ENCODE peak calls at places on chromosomes 3 and 15, in eight cellular contexts. Z, K, J, F, M, S, V and O are unnamed samples.

GRCh38 chr3:133448478-133449122 is 48.7 kb downstream of the BFSP2 start:
- DNase-seq in V (no peak), S (no peak), M (no peak), Z (no peak), F (no peak), J (no peak), K (no peak), O (no peak)

GRCh38 chr15:25783607-25784131 is 79.5 kb downstream of the ATP10A start:
- DNase-seq in K (no peak), V (no peak), J (no peak), S (no peak), F (no peak), M (no peak), Z (no peak), O (no peak)

GRCh38 chr3:197338586-197338985 is 40.2 kb upstream of the DLG1 start:
- DNase-seq in V (no peak), M (no peak), S (no peak), Z (no peak), F (no peak), J (no peak), K (no peak), O (no peak)

GRCh38 chr3:95097493-95097892 is 1034.6 kb downstream of the NSUN3 start:
- DNase-seq in S (no peak), J (no peak), K (no peak), V (no peak), M (no peak), Z (no peak), F (peak), O (no peak)

GRCh38 chr3:101038393-101038792 is 45.2 kb upstream of the ABI3BP start:
- DNase-seq in V (peak), M (no peak), F (no peak), S (no peak), Z (peak), K (no peak), J (no peak), O (no peak)

GRCh38 chr15:65096481-65097385 is 18.3 kb downstream of the UBAP1L start:
- DNase-seq in M (no peak), F (no peak), V (no peak), S (no peak), K (no peak), J (no peak), Z (no peak), O (no peak)

GRCh38 chr3:170961616-170962400 is 53.4 kb upstream of the EIF5A2 start:
- DNase-seq in M (no peak), V (peak), J (peak), S (no peak), F (no peak), K (no peak), Z (peak), O (no peak)

GRCh38 chr3:112089956-112090898 is 4.0 kb downstream of the C3orf52 start:
- DNase-seq in Z (no peak), J (no peak), K (no peak), M (no peak), V (no peak), S (no peak), F (no peak), O (no peak)

GRCh38 chr3:192935441-192935840 is 17.8 kb upstream of the MB21D2 start:
- DNase-seq in S (no peak), Z (peak), J (no peak), F (no peak), M (no peak), K (no peak), V (peak), O (no peak)

GRCh38 chr15:70362911-70363310 is 265.2 kb upstream of the TLE3 start:
- DNase-seq in J (no peak), S (no peak), K (peak), Z (peak), V (peak), M (no peak), F (peak), O (no peak)

GRCh38 chr3:48013288-48013980 is 2.8 kb downstream of the MAP4 start:
- DNase-seq in S (no peak), V (peak), M (no peak), J (no peak), F (peak), Z (peak), K (no peak), O (no peak)

GRCh38 chr15:65603134-65603533 is 7.8 kb downstream of the INTS14 start:
- DNase-seq in S (no peak), M (no peak), V (no peak), K (no peak), F (no peak), Z (no peak), J (no peak), O (no peak)

GRCh38 chr3:191627064-191627463 is 166.1 kb downstream of the PYDC2 start:
- DNase-seq in Z (peak), K (no peak), J (peak), F (no peak), S (no peak), M (no peak), V (peak), O (peak)

GRCh38 chr3:152436707-152437615 is 168.2 kb downstream of the MBNL1 start:
- DNase-seq in S (no peak), F (no peak), Z (no peak), K (no peak), V (no peak), J (no peak), M (no peak), O (no peak)

GRCh38 chr15:42800731-42801474 is 64.0 kb upstream of the CDAN1 start:
- DNase-seq in V (no peak), Z (no peak), J (no peak), K (no peak), F (no peak), M (no peak), S (no peak), O (no peak)

GRCh38 chr3:3705090-3705775 is 94.0 kb upstream of the LRRN1 start:
- DNase-seq in Z (peak), V (peak), M (no peak), J (no peak), F (no peak), S (no peak), K (no peak), O (no peak)

GRCh38 chr3:52831500-52832301 is 1.2 kb upstream of the ITIH4 start:
- DNase-seq in J (no peak), F (peak), M (peak), Z (peak), K (no peak), S (peak), V (peak), O (peak)

GRCh38 chr3:156741935-156742334 is 67.5 kb downstream of the TIPARP start:
- DNase-seq in M (no peak), V (no peak), Z (no peak), K (no peak), J (no peak), S (no peak), F (no peak), O (no peak)

GRCh38 chr15:94027571-94027970 is 203.8 kb upstream of the MCTP2 start:
- DNase-seq in S (no peak), V (peak), Z (peak), J (no peak), K (no peak), F (no peak), M (no peak), O (no peak)

GRCh38 chr3:177538743-177539730 is 341.8 kb upstream of the TBL1XR1 start:
- DNase-seq in S (no peak), F (no peak), M (no peak), J (no peak), Z (no peak), K (no peak), V (no peak), O (no peak)

GRCh38 chr3:43998841-43999805 is 242.6 kb upstream of the TOPAZ1 start:
- DNase-seq in J (no peak), F (no peak), V (no peak), K (no peak), M (no peak), Z (peak), S (no peak), O (peak)

GRCh38 chr3:52253314-52254260 is 8.0 kb downstream of the PPM1M start:
- DNase-seq in Z (peak), J (no peak), K (peak), M (no peak), F (no peak), V (no peak), S (peak), O (peak)

GRCh38 chr15:39127151-39127815 is 453.6 kb upstream of the THBS1 start:
- DNase-seq in M (no peak), J (no peak), V (peak), F (no peak), Z (peak), S (no peak), K (no peak), O (no peak)

GRCh38 chr15:47741907-47742306 is 24.6 kb downstream of the SEMA6D start:
- DNase-seq in J (no peak), V (no peak), Z (no peak), S (no peak), K (no peak), F (no peak), M (no peak), O (no peak)

GRCh38 chr3:28050895-28051294 is 190.5 kb upstream of the CMC1 start:
- DNase-seq in F (no peak), K (no peak), V (peak), M (no peak), Z (peak), S (no peak), J (no peak), O (no peak)

GRCh38 chr3:30913176-30913575 is 18.7 kb upstream of the GADL1 start:
- DNase-seq in Z (no peak), M (no peak), S (no peak), K (no peak), F (no peak), V (no peak), J (no peak), O (no peak)

GRCh38 chr15:87777054-87777498 is 479.5 kb downstream of the NTRK3 start:
- DNase-seq in S (peak), K (peak), F (no peak), M (no peak), Z (peak), V (peak), J (no peak), O (no peak)

GRCh38 chr3:13600950-13601691 is 52.2 kb downstream of the FBLN2 start:
- DNase-seq in Z (peak), M (no peak), K (no peak), S (no peak), J (no peak), V (peak), F (no peak), O (no peak)

GRCh38 chr3:3800685-3801509 is 1.7 kb downstream of the LRRN1 start:
- DNase-seq in K (peak), J (no peak), Z (peak), F (peak), S (peak), M (peak), V (peak), O (no peak)

GRCh38 chr15:69554321-69554961 is 101.8 kb downstream of the RPLP1 start:
- DNase-seq in M (no peak), F (no peak), S (no peak), V (no peak), K (no peak), J (no peak), Z (no peak), O (no peak)

GRCh38 chr3:125428216-125428830 is 53.2 kb upstream of the ZNF148 start:
- DNase-seq in Z (no peak), K (no peak), F (no peak), M (no peak), V (no peak), J (no peak), S (no peak), O (no peak)

GRCh38 chr3:43162573-43163084 is 56.8 kb upstream of the POMGNT2 start:
- DNase-seq in J (no peak), Z (no peak), S (no peak), K (no peak), M (no peak), F (no peak), V (no peak), O (no peak)

GRCh38 chr15:33234019-33234418 is 39.5 kb upstream of the FMN1 start:
- DNase-seq in S (no peak), J (no peak), F (no peak), K (no peak), M (no peak), V (peak), Z (peak), O (peak)

GRCh38 chr3:146314871-146315270 is 64.0 kb upstream of the PLSCR4 start:
- DNase-seq in F (no peak), S (no peak), Z (peak), J (no peak), V (peak), K (no peak), M (no peak), O (no peak)

GRCh38 chr3:29642393-29643033 is 361.6 kb downstream of the RBMS3 start:
- DNase-seq in M (no peak), F (peak), V (peak), S (no peak), Z (peak), K (no peak), J (no peak), O (no peak)

GRCh38 chr3:29644261-29644660 is 363.4 kb downstream of the RBMS3 start:
- DNase-seq in K (no peak), J (no peak), M (no peak), Z (peak), V (no peak), F (no peak), S (no peak), O (no peak)

GRCh38 chr3:29644956-29645661 is 364.2 kb downstream of the RBMS3 start:
- DNase-seq in K (no peak), Z (peak), M (no peak), F (no peak), S (no peak), V (no peak), J (no peak), O (no peak)

GRCh38 chr3:29646042-29646441 is 365.2 kb downstream of the RBMS3 start:
- DNase-seq in V (no peak), F (no peak), S (no peak), M (no peak), Z (no peak), K (no peak), J (no peak), O (no peak)

DNA sequence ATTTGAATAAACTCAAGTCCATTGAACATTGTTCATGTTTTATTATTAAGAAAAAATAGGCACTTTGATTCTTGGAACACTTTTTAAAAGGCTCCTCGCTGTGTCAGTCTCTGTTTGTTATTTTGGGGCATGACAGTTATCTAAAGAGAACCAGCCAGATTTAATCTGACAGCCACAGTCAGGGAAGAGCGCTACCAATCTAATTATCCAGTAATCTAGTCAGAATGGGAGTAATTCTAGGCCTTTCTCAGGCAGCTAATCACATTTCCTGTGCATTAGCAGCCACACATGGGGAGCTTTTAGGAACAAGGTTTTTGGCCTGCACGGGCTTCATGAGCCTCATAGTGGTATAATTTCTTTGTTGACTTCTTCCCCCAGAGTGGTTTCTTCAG is 362.2 kb downstream of the RBMS3 start:
- DNase-seq in V (no peak), K (no peak), F (no peak), S (no peak), Z (no peak), M (no peak), J (no peak), O (no peak)
- H3K27ac ChIP-seq in V (peak), K (no peak), F (peak), S (peak), Z (no peak), M (no peak), J (no peak), O (no peak)

GRCh38 chr3:20645340-20645739 is 459.3 kb upstream of the SGO1 start:
- DNase-seq in J (no peak), Z (no peak), S (no peak), K (no peak), F (no peak), M (no peak), V (no peak), O (no peak)

GRCh38 chr3:20646425-20646824 is 460.4 kb upstream of the SGO1 start:
- DNase-seq in Z (no peak), S (no peak), K (no peak), V (no peak), J (no peak), F (no peak), M (no peak), O (no peak)

GRCh38 chr3:20652249-20652648 is 466.2 kb upstream of the SGO1 start:
- DNase-seq in K (no peak), Z (no peak), F (no peak), J (no peak), S (no peak), V (no peak), M (no peak), O (no peak)

GRCh38 chr3:20648294-20648693 is 462.3 kb upstream of the SGO1 start:
- DNase-seq in S (no peak), J (no peak), Z (peak), V (peak), M (no peak), F (no peak), K (no peak), O (no peak)

GRCh38 chr3:20648921-20649381 is 462.9 kb upstream of the SGO1 start:
- DNase-seq in S (no peak), M (no peak), F (no peak), K (no peak), J (no peak), Z (peak), V (peak), O (no peak)
- H3K27ac ChIP-seq in S (no peak), M (no peak), F (no peak), K (no peak), J (no peak), Z (no peak), V (peak), O (no peak)

DNA sequence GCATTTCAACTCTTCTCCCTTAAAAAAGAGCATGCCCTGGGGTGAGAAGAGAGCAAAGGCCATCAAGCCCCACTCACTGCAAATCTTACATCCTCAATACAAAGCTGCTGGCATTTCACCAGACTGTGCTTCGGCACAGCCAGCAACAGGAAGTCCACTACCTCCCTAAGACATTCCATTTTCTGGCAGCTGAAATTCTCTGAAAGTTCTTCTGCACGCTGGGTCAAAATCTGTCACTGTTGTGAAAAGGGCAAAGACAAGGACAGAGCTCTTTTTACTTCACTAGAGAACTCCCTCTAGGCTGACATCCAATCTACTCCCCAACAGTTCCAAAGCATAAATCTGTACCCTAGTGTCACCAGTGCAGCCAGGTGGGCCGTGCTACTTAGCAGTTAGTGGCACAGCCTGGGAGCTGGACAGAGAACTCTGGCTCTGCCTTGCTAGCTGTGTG is 6.3 kb downstream of the MTMR10 start:
- DNase-seq in K (no peak), S (peak), V (peak), F (no peak), J (no peak), Z (peak), M (no peak), O (no peak)
- H3K27ac ChIP-seq in K (no peak), S (no peak), V (no peak), F (no peak), J (peak), Z (no peak), M (no peak), O (peak)

GRCh38 chr3:99808163-99808794 is 9.4 kb upstream of the CMSS1 start:
- DNase-seq in K (no peak), F (peak), S (no peak), M (no peak), J (no peak), V (peak), Z (peak), O (no peak)

GRCh38 chr3:99805160-99805559 is 12.5 kb upstream of the CMSS1 start:
- DNase-seq in K (no peak), F (no peak), J (no peak), S (no peak), M (no peak), Z (no peak), V (no peak), O (no peak)

GRCh38 chr3:99810403-99810802 is 7.3 kb upstream of the CMSS1 start:
- DNase-seq in Z (no peak), V (no peak), J (no peak), S (no peak), K (no peak), M (no peak), F (no peak), O (no peak)

GRCh38 chr3:99809565-99809964 is 8.1 kb upstream of the CMSS1 start:
- DNase-seq in V (no peak), M (no peak), Z (no peak), S (no peak), F (no peak), K (no peak), J (no peak), O (no peak)
- H3K27ac ChIP-seq in V (no peak), M (no peak), Z (no peak), S (no peak), F (no peak), K (no peak), J (no peak), O (no peak)

DNA sequence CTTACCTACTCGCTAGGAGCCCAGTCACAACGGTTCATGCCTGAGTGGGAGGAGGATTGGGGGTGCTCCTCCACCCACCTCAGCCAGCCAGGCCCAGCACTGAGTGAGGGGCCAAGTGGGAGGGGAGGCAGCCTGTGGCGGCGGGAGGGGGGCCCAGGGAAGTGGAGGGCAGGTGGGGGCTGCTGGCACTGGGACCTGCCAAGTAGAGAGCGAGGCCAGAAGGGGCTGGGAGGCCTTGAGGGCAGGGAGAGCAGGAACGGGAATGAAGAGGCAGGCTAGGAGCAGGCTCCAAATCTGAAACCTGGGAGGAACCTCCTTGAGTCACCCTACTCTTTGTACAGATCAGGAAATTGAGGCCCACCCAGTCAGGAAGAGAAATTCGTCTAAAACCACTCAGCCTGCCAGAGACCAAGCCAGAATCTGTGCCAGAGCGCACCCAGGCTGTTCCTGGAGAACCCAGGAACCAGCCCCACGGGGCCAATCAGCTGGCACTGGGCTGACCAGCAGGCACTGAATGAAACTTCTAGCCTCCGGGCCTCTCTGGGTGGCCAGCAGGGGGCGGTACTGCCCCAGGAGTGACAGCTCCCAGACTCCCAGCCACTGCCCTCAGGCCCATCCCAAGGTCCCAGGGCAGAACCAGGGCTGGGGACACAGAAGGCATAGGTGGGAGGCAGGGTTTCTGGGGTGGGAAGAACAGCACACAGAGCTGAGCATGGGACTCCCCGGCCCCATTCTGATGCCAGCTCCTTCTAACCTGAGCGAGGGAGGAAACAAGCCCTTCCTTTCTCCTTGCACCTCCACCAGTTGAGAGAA is 14.8 kb upstream of the CYP11A1 start:
- DNase-seq in M (peak), V (no peak), K (peak), Z (peak), J (peak), S (peak), F (peak), O (peak)
- H3K27ac ChIP-seq in M (no peak), V (peak), K (no peak), Z (no peak), J (no peak), S (no peak), F (no peak), O (no peak)

DNA sequence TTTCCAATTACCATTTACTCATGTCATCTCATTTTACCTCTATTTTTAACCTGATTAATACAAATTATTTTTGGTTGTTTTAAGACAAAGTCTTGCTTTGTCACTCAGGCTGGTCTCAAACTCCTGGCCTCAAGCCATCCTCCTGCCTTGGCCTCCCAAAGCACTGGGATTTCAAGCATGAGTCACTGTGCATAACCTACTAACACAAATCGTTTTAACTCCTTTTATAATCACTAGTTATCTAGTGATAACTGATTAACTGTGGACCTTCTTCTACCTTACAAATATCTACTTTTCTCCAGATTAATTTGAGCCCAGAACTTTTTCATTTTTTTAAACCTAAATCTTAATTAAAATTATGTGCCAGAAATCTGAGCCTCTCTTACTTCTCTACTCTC is 4.6 kb downstream of the ATP13A3 start:
- DNase-seq in J (no peak), Z (no peak), K (no peak), M (no peak), V (no peak), F (no peak), S (no peak), O (no peak)
- H3K27ac ChIP-seq in J (no peak), Z (peak), K (no peak), M (no peak), V (peak), F (no peak), S (no peak), O (no peak)

GRCh38 chr15:51267047-51267713 is 71.2 kb downstream of the CYP19A1 start:
- DNase-seq in Z (peak), F (no peak), S (peak), M (no peak), V (no peak), J (no peak), K (no peak), O (no peak)
- H3K27ac ChIP-seq in Z (no peak), F (no peak), S (no peak), M (no peak), V (no peak), J (no peak), K (no peak), O (peak)